ENCODE peak calls at places on chromosomes 4 and X, in nine cellular contexts. One of them, this sample, is unnamed.

GRCh38 chrX:69015564-69016218 is 149.6 kb downstream of the PJA1 start:
- DNase-seq in DND-41: no peak
- DNase-seq in dorsolateral prefrontal cortex: no peak
- DNase-seq in ascending aorta: peak
- DNase-seq in brain microvascular endothelial cell: no peak
- DNase-seq in CD8-positive, alpha-beta memory T cell: no peak
- DNase-seq in A673: no peak
- DNase-seq in heart left ventricle: no peak
- DNase-seq in tibial artery: no peak
- DNase-seq in this sample: no peak

GRCh38 chr4:139711461-139711860 is 45.8 kb downstream of the MGST2 start:
- DNase-seq in brain microvascular endothelial cell: no peak
- DNase-seq in ascending aorta: no peak
- DNase-seq in tibial artery: no peak
- DNase-seq in DND-41: no peak
- DNase-seq in CD8-positive, alpha-beta memory T cell: no peak
- DNase-seq in heart left ventricle: no peak
- DNase-seq in dorsolateral prefrontal cortex: no peak
- DNase-seq in A673: no peak
- DNase-seq in this sample: no peak

GRCh38 chr4:69058410-69059059 is 37.7 kb upstream of the UGT2B7 start:
- DNase-seq in brain microvascular endothelial cell: no peak
- DNase-seq in dorsolateral prefrontal cortex: no peak
- DNase-seq in DND-41: no peak
- DNase-seq in heart left ventricle: no peak
- DNase-seq in A673: no peak
- DNase-seq in ascending aorta: no peak
- DNase-seq in CD8-positive, alpha-beta memory T cell: no peak
- DNase-seq in tibial artery: no peak
- DNase-seq in this sample: no peak

GRCh38 chrX:2220829-2221567 is 279.8 kb downstream of the DHRSX start:
- DNase-seq in A673: no peak
- DNase-seq in DND-41: no peak
- DNase-seq in heart left ventricle: no peak
- DNase-seq in ascending aorta: no peak
- DNase-seq in tibial artery: no peak
- DNase-seq in brain microvascular endothelial cell: no peak
- DNase-seq in CD8-positive, alpha-beta memory T cell: no peak
- DNase-seq in dorsolateral prefrontal cortex: no peak
- DNase-seq in this sample: no peak

GRCh38 chr4:41448935-41449334 is 89.0 kb upstream of the LIMCH1 start:
- DNase-seq in ascending aorta: no peak
- DNase-seq in brain microvascular endothelial cell: no peak
- DNase-seq in DND-41: no peak
- DNase-seq in dorsolateral prefrontal cortex: no peak
- DNase-seq in A673: no peak
- DNase-seq in CD8-positive, alpha-beta memory T cell: no peak
- DNase-seq in tibial artery: peak
- DNase-seq in heart left ventricle: peak
- DNase-seq in this sample: peak

GRCh38 chrX:107700317-107700774 is 72.0 kb downstream of the PRPS1 start:
- DNase-seq in heart left ventricle: no peak
- DNase-seq in A673: peak
- DNase-seq in ascending aorta: peak
- DNase-seq in DND-41: no peak
- DNase-seq in dorsolateral prefrontal cortex: no peak
- DNase-seq in tibial artery: peak
- DNase-seq in brain microvascular endothelial cell: no peak
- DNase-seq in CD8-positive, alpha-beta memory T cell: no peak
- DNase-seq in this sample: no peak

GRCh38 chrX:31702208-31702607 is 630.4 kb upstream of the FTHL17 start:
- DNase-seq in ascending aorta: no peak
- DNase-seq in DND-41: no peak
- DNase-seq in A673: peak
- DNase-seq in brain microvascular endothelial cell: no peak
- DNase-seq in dorsolateral prefrontal cortex: no peak
- DNase-seq in CD8-positive, alpha-beta memory T cell: no peak
- DNase-seq in tibial artery: no peak
- DNase-seq in heart left ventricle: no peak
- DNase-seq in this sample: no peak

GRCh38 chrX:47168495-47169073 is 23.6 kb downstream of the RBM10 start:
- DNase-seq in tibial artery: no peak
- DNase-seq in CD8-positive, alpha-beta memory T cell: no peak
- DNase-seq in DND-41: no peak
- DNase-seq in heart left ventricle: no peak
- DNase-seq in dorsolateral prefrontal cortex: peak
- DNase-seq in A673: no peak
- DNase-seq in brain microvascular endothelial cell: no peak
- DNase-seq in ascending aorta: peak
- DNase-seq in this sample: no peak

GRCh38 chrX:71558920-71559319 is 19.3 kb upstream of the GCNA start:
- DNase-seq in dorsolateral prefrontal cortex: no peak
- DNase-seq in CD8-positive, alpha-beta memory T cell: no peak
- DNase-seq in A673: no peak
- DNase-seq in ascending aorta: no peak
- DNase-seq in DND-41: no peak
- DNase-seq in brain microvascular endothelial cell: no peak
- DNase-seq in heart left ventricle: no peak
- DNase-seq in tibial artery: no peak
- DNase-seq in this sample: no peak

GRCh38 chrX:7109838-7110793 is 37.4 kb upstream of the STS start:
- DNase-seq in CD8-positive, alpha-beta memory T cell: no peak
- DNase-seq in dorsolateral prefrontal cortex: no peak
- DNase-seq in tibial artery: no peak
- DNase-seq in ascending aorta: no peak
- DNase-seq in A673: peak
- DNase-seq in heart left ventricle: no peak
- DNase-seq in brain microvascular endothelial cell: no peak
- DNase-seq in DND-41: peak
- DNase-seq in this sample: no peak

GRCh38 chr4:2891294-2891693 is 47.6 kb downstream of the ADD1 start:
- DNase-seq in dorsolateral prefrontal cortex: no peak
- DNase-seq in DND-41: no peak
- DNase-seq in brain microvascular endothelial cell: peak
- DNase-seq in CD8-positive, alpha-beta memory T cell: no peak
- DNase-seq in tibial artery: no peak
- DNase-seq in heart left ventricle: no peak
- DNase-seq in ascending aorta: no peak
- DNase-seq in A673: no peak
- DNase-seq in this sample: no peak

GRCh38 chrX:44872319-44872816 is 620 bp upstream of the KDM6A start:
- DNase-seq in ascending aorta: peak
- DNase-seq in DND-41: no peak
- DNase-seq in tibial artery: peak
- DNase-seq in CD8-positive, alpha-beta memory T cell: peak
- DNase-seq in A673: peak
- DNase-seq in heart left ventricle: no peak
- DNase-seq in brain microvascular endothelial cell: no peak
- DNase-seq in dorsolateral prefrontal cortex: peak
- DNase-seq in this sample: peak

GRCh38 chr4:1246111-1246881 is 2.6 kb downstream of the CTBP1 start:
- DNase-seq in tibial artery: peak
- DNase-seq in DND-41: no peak
- DNase-seq in ascending aorta: peak
- DNase-seq in dorsolateral prefrontal cortex: peak
- DNase-seq in A673: no peak
- DNase-seq in CD8-positive, alpha-beta memory T cell: no peak
- DNase-seq in heart left ventricle: no peak
- DNase-seq in brain microvascular endothelial cell: no peak
- DNase-seq in this sample: no peak

GRCh38 chr4:4323705-4324534 is 33.9 kb downstream of the ZBTB49 start:
- DNase-seq in brain microvascular endothelial cell: peak
- DNase-seq in tibial artery: no peak
- DNase-seq in A673: no peak
- DNase-seq in ascending aorta: peak
- DNase-seq in DND-41: no peak
- DNase-seq in CD8-positive, alpha-beta memory T cell: no peak
- DNase-seq in dorsolateral prefrontal cortex: no peak
- DNase-seq in heart left ventricle: no peak
- DNase-seq in this sample: no peak

GRCh38 chrX:101415180-101416130 is 7.4 kb downstream of the HNRNPH2 start:
- DNase-seq in brain microvascular endothelial cell: peak
- DNase-seq in dorsolateral prefrontal cortex: no peak
- DNase-seq in tibial artery: no peak
- DNase-seq in CD8-positive, alpha-beta memory T cell: peak
- DNase-seq in heart left ventricle: no peak
- DNase-seq in A673: peak
- DNase-seq in DND-41: peak
- DNase-seq in ascending aorta: no peak
- DNase-seq in this sample: no peak

GRCh38 chrX:101409043-101409442 is 1.0 kb downstream of the HNRNPH2 start:
- DNase-seq in DND-41: no peak
- DNase-seq in dorsolateral prefrontal cortex: no peak
- DNase-seq in CD8-positive, alpha-beta memory T cell: no peak
- DNase-seq in A673: no peak
- DNase-seq in brain microvascular endothelial cell: no peak
- DNase-seq in heart left ventricle: no peak
- DNase-seq in tibial artery: no peak
- DNase-seq in ascending aorta: no peak
- DNase-seq in this sample: no peak

GRCh38 chrX:101410461-101410860 is 2.4 kb downstream of the HNRNPH2 start:
- DNase-seq in heart left ventricle: no peak
- DNase-seq in brain microvascular endothelial cell: no peak
- DNase-seq in dorsolateral prefrontal cortex: no peak
- DNase-seq in DND-41: no peak
- DNase-seq in ascending aorta: no peak
- DNase-seq in tibial artery: no peak
- DNase-seq in A673: no peak
- DNase-seq in CD8-positive, alpha-beta memory T cell: peak
- DNase-seq in this sample: no peak

GRCh38 chrX:101408530-101408836 is 461 bp downstream of the HNRNPH2 start:
- DNase-seq in A673: no peak
- DNase-seq in CD8-positive, alpha-beta memory T cell: no peak
- DNase-seq in heart left ventricle: no peak
- DNase-seq in ascending aorta: no peak
- DNase-seq in tibial artery: no peak
- DNase-seq in dorsolateral prefrontal cortex: no peak
- DNase-seq in brain microvascular endothelial cell: no peak
- DNase-seq in DND-41: no peak
- DNase-seq in this sample: no peak

DNA sequence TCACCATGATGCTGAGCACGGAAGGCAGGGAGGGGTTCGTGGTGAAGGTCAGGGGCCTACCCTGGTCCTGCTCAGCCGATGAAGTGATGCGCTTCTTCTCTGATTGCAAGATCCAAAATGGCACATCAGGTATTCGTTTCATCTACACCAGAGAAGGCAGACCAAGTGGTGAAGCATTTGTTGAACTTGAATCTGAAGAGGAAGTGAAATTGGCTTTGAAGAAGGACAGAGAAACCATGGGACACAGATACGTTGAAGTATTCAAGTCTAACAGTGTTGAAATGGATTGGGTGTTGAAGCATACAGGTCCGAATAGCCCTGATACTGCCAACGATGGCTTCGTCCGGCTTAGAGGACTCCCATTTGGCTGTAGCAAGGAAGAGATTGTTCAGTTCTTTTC is 4.0 kb downstream of the HNRNPH2 start:
- DNase-seq in ascending aorta: no peak
- DNase-seq in tibial artery: no peak
- DNase-seq in heart left ventricle: no peak
- DNase-seq in dorsolateral prefrontal cortex: no peak
- DNase-seq in brain microvascular endothelial cell: no peak
- DNase-seq in CD8-positive, alpha-beta memory T cell: no peak
- DNase-seq in DND-41: no peak
- DNase-seq in A673: no peak
- DNase-seq in this sample: no peak
- H3K27ac ChIP-seq in ascending aorta: no peak
- H3K27ac ChIP-seq in tibial artery: no peak
- H3K27ac ChIP-seq in heart left ventricle: no peak
- H3K27ac ChIP-seq in dorsolateral prefrontal cortex: peak
- H3K27ac ChIP-seq in brain microvascular endothelial cell: no peak
- H3K27ac ChIP-seq in CD8-positive, alpha-beta memory T cell: no peak
- H3K27ac ChIP-seq in DND-41: no peak
- H3K27ac ChIP-seq in A673: no peak
- H3K27ac ChIP-seq in this sample: no peak

GRCh38 chr4:150591284-150591874 is 9.4 kb downstream of the MAB21L2 start:
- DNase-seq in DND-41: no peak
- DNase-seq in ascending aorta: no peak
- DNase-seq in tibial artery: no peak
- DNase-seq in CD8-positive, alpha-beta memory T cell: no peak
- DNase-seq in heart left ventricle: no peak
- DNase-seq in brain microvascular endothelial cell: no peak
- DNase-seq in dorsolateral prefrontal cortex: no peak
- DNase-seq in A673: no peak
- DNase-seq in this sample: no peak
- H3K4me3 ChIP-seq in DND-41: no peak
- H3K4me3 ChIP-seq in ascending aorta: no peak
- H3K4me3 ChIP-seq in tibial artery: no peak
- H3K4me3 ChIP-seq in CD8-positive, alpha-beta memory T cell: no peak
- H3K4me3 ChIP-seq in heart left ventricle: no peak
- H3K4me3 ChIP-seq in brain microvascular endothelial cell: no peak
- H3K4me3 ChIP-seq in dorsolateral prefrontal cortex: no peak
- H3K4me3 ChIP-seq in A673: no peak
- H3K4me3 ChIP-seq in this sample: no peak

GRCh38 chr4:88097301-88097700 is 61.1 kb downstream of the ABCG2 start:
- DNase-seq in A673: no peak
- DNase-seq in dorsolateral prefrontal cortex: no peak
- DNase-seq in brain microvascular endothelial cell: no peak
- DNase-seq in tibial artery: no peak
- DNase-seq in ascending aorta: no peak
- DNase-seq in CD8-positive, alpha-beta memory T cell: no peak
- DNase-seq in DND-41: no peak
- DNase-seq in heart left ventricle: no peak
- DNase-seq in this sample: no peak

GRCh38 chr4:88093874-88094273 is 64.6 kb downstream of the ABCG2 start:
- DNase-seq in DND-41: no peak
- DNase-seq in A673: no peak
- DNase-seq in brain microvascular endothelial cell: no peak
- DNase-seq in CD8-positive, alpha-beta memory T cell: no peak
- DNase-seq in ascending aorta: no peak
- DNase-seq in tibial artery: no peak
- DNase-seq in heart left ventricle: no peak
- DNase-seq in dorsolateral prefrontal cortex: no peak
- DNase-seq in this sample: no peak

GRCh38 chr4:88101165-88101564 is 57.3 kb downstream of the ABCG2 start:
- DNase-seq in heart left ventricle: no peak
- DNase-seq in tibial artery: peak
- DNase-seq in A673: no peak
- DNase-seq in dorsolateral prefrontal cortex: no peak
- DNase-seq in CD8-positive, alpha-beta memory T cell: no peak
- DNase-seq in ascending aorta: no peak
- DNase-seq in brain microvascular endothelial cell: no peak
- DNase-seq in DND-41: no peak
- DNase-seq in this sample: no peak

GRCh38 chr4:88098993-88099752 is 59.3 kb downstream of the ABCG2 start:
- DNase-seq in CD8-positive, alpha-beta memory T cell: no peak
- DNase-seq in ascending aorta: no peak
- DNase-seq in heart left ventricle: no peak
- DNase-seq in A673: no peak
- DNase-seq in DND-41: no peak
- DNase-seq in brain microvascular endothelial cell: no peak
- DNase-seq in tibial artery: no peak
- DNase-seq in dorsolateral prefrontal cortex: no peak
- DNase-seq in this sample: no peak

GRCh38 chr4:88097781-88098180 is 60.7 kb downstream of the ABCG2 start:
- DNase-seq in heart left ventricle: no peak
- DNase-seq in A673: no peak
- DNase-seq in tibial artery: no peak
- DNase-seq in brain microvascular endothelial cell: no peak
- DNase-seq in dorsolateral prefrontal cortex: no peak
- DNase-seq in CD8-positive, alpha-beta memory T cell: no peak
- DNase-seq in ascending aorta: no peak
- DNase-seq in DND-41: no peak
- DNase-seq in this sample: no peak
- H3K27ac ChIP-seq in heart left ventricle: no peak
- H3K27ac ChIP-seq in A673: no peak
- H3K27ac ChIP-seq in tibial artery: no peak
- H3K27ac ChIP-seq in brain microvascular endothelial cell: no peak
- H3K27ac ChIP-seq in dorsolateral prefrontal cortex: no peak
- H3K27ac ChIP-seq in CD8-positive, alpha-beta memory T cell: no peak
- H3K27ac ChIP-seq in ascending aorta: no peak
- H3K27ac ChIP-seq in DND-41: no peak
- H3K27ac ChIP-seq in this sample: no peak

GRCh38 chrX:41946973-41947612 is 23.7 kb upstream of the CASK start:
- DNase-seq in A673: no peak
- DNase-seq in tibial artery: no peak
- DNase-seq in ascending aorta: no peak
- DNase-seq in DND-41: peak
- DNase-seq in brain microvascular endothelial cell: no peak
- DNase-seq in CD8-positive, alpha-beta memory T cell: no peak
- DNase-seq in dorsolateral prefrontal cortex: no peak
- DNase-seq in heart left ventricle: no peak
- DNase-seq in this sample: no peak
- H3K4me3 ChIP-seq in A673: no peak
- H3K4me3 ChIP-seq in tibial artery: no peak
- H3K4me3 ChIP-seq in ascending aorta: no peak
- H3K4me3 ChIP-seq in DND-41: no peak
- H3K4me3 ChIP-seq in brain microvascular endothelial cell: no peak
- H3K4me3 ChIP-seq in CD8-positive, alpha-beta memory T cell: no peak
- H3K4me3 ChIP-seq in dorsolateral prefrontal cortex: no peak
- H3K4me3 ChIP-seq in heart left ventricle: no peak
- H3K4me3 ChIP-seq in this sample: no peak

This sample was measured in tibial nerve.